ENCODE peak calls at places on chromosomes 1 and 21, in five cellular contexts. V, P, X, Q and C are unnamed samples.

GRCh38 chr1:46333300-46334029 is 7.1 kb upstream of the NSUN4 start:
- DNase-seq in V (no peak), P (peak; percentile 59), X (no peak), Q (no peak), C (peak; percentile 78)

GRCh38 chr1:155694167-155694566 is 5.3 kb downstream of the DAP3 start:
- DNase-seq in V (no peak), P (no peak), X (no peak), Q (no peak), C (no peak)

GRCh38 chr1:229563241-229563640 is 4.7 kb upstream of the ABCB10 start:
- DNase-seq in V (no peak), P (no peak), X (no peak), Q (no peak), C (peak; percentile 70)

GRCh38 chr1:116956378-116956777 is 45.2 kb upstream of the CD101 start:
- DNase-seq in V (no peak), P (no peak), X (no peak), Q (no peak), C (no peak)

GRCh38 chr1:106439475-106439874 is 617.0 kb upstream of the PRMT6 start:
- DNase-seq in V (no peak), P (no peak), X (no peak), Q (no peak), C (no peak)

GRCh38 chr1:69947837-69948236 is 257.5 kb downstream of the LRRC40 start:
- DNase-seq in V (no peak), P (no peak), X (no peak), Q (no peak), C (no peak)

GRCh38 chr1:31073044-31073443 is 7.5 kb upstream of the PUM1 start:
- DNase-seq in V (no peak), P (no peak), X (no peak), Q (no peak), C (no peak)

GRCh38 chr1:28909198-28909597 is 5.2 kb upstream of the EPB41 start:
- DNase-seq in V (no peak), P (no peak), X (no peak), Q (no peak), C (no peak)

GRCh38 chr1:23417570-23417969 is 7.0 kb downstream of the TCEA3 start:
- DNase-seq in V (peak; percentile 69), P (peak; percentile 87), X (no peak), Q (no peak), C (no peak)

GRCh38 chr21:35136586-35137254 is 87.6 kb upstream of the RUNX1 start:
- DNase-seq in V (no peak), P (no peak), X (no peak), Q (no peak), C (peak; percentile 59)

GRCh38 chr1:36231191-36231590 is 6.9 kb downstream of the THRAP3 start:
- DNase-seq in V (no peak), P (no peak), X (no peak), Q (no peak), C (no peak)

GRCh38 chr1:36236302-36236701 is 12.1 kb downstream of the THRAP3 start:
- DNase-seq in V (no peak), P (no peak), X (no peak), Q (no peak), C (no peak)

DNA sequence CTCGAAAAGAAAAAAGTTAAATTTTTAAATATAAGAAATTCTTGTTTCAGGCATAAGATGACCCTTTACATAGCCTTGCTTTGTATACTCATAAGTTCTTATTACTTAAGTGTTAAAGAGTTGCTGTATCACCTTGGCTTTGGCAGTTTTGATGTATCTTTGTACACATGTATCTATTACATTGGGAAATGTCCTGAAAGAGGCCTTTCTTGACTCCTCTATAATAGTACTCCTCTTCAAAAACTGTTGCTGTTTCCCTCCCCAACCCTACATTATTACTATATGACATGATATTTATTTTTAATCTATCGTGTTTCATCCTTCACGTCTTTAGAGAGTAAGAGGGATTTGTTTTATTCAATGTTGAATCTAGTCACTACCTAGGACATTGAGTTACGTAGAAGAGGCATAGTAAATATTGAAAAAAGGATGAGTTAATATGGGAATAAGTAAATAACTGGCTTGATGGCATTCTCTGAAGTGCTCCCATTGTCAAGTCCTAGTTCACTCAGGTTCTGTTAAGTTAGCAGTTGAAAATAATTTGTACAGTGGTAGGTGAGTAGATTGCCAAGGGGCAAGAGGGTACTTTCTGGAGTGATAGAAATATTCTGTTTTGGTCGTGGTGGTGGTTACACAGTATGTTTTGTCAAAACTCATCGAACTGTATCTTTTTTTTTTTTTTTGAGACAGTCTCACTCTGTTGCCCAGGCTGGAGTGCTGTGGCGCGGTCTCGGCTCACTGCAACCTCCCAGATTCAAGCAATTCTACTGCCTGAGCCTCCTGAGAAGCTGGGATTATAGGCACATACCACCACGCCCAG is 8.2 kb downstream of the THRAP3 start:
- DNase-seq in V (no peak), P (no peak), X (no peak), Q (no peak), C (no peak)
- H3K27ac ChIP-seq in V (no peak overlapping the region), P (no peak overlapping the region), X (no peak overlapping the region), Q (peak overlapping the region; percentile 17), C (no peak overlapping the region)

GRCh38 chr1:203649551-203650011 is 22.9 kb downstream of the ATP2B4 start:
- DNase-seq in V (no peak), P (no peak), X (no peak), Q (no peak), C (no peak)
- H3K27ac ChIP-seq in V (peak overlapping the region; percentile 16), P (no peak overlapping the region), X (peak overlapping the region; percentile 65), Q (no peak overlapping the region), C (peak overlapping the region; percentile 87)

DNA sequence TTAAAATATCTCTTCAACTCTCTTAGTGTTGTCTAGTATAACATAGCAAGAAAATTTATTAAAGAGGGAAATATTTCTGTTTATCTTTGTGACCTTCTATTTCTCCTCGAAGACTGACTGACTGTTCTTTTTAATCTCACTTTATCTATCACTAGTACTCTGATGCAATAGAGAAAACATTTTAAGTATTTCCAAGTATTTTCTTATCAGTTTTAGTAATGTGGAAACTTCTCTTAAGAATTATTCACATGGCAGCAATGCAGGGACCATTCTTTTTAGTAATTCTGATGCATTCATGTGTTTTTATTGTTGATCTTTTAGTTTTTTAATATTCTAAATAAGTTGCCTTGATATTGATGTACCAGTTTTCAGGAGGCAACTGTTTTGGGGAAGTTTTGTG is 115.7 kb downstream of the NEK7 start:
- DNase-seq in V (no peak), P (no peak), X (no peak), Q (no peak), C (no peak)
- H3K27ac ChIP-seq in V (peak overlapping the region; percentile 43), P (peak overlapping the region; percentile 68), X (no peak overlapping the region), Q (no peak overlapping the region), C (no peak overlapping the region)

GRCh38 chr1:93738926-93739325 is 57.3 kb upstream of the BCAR3 start:
- DNase-seq in V (no peak), P (no peak), X (no peak), Q (no peak), C (no peak)
- H3K27ac ChIP-seq in V (no peak overlapping the region), P (peak overlapping the region; percentile 98), X (no peak overlapping the region), Q (no peak overlapping the region), C (no peak overlapping the region)

GRCh38 chr1:109996476-109996875 is 11.9 kb downstream of the AHCYL1 start:
- DNase-seq in V (no peak), P (no peak), X (no peak), Q (no peak), C (no peak)

GRCh38 chr1:109997867-109998229 is 13.3 kb downstream of the AHCYL1 start:
- DNase-seq in V (no peak), P (no peak), X (no peak), Q (no peak), C (no peak)

GRCh38 chr1:109994654-109995053 is 10.1 kb downstream of the AHCYL1 start:
- DNase-seq in V (no peak), P (no peak), X (no peak), Q (no peak), C (no peak)

GRCh38 chr1:109995536-109995935 is 11.0 kb downstream of the AHCYL1 start:
- DNase-seq in V (no peak), P (no peak), X (no peak), Q (no peak), C (no peak)

GRCh38 chr1:109997204-109997866 is 12.8 kb downstream of the AHCYL1 start:
- DNase-seq in V (no peak), P (no peak), X (no peak), Q (no peak), C (no peak)
- H3K27ac ChIP-seq in V (no peak overlapping the region), P (no peak overlapping the region), X (peak overlapping the region; percentile 36), Q (no peak overlapping the region), C (no peak overlapping the region)